ENCODE peak calls at places on chromosomes 4 and X, in seven cellular contexts. R is GM12878, F is H1, L is K562, V is HCT116, I is GM23338, D is HepG2. Y is an unnamed sample. For H3K4me1, the result is how much of the 10 kb centered on the place peaks cover.

GRCh38 chrX:122475306-122475705 is 708.8 kb upstream of the GRIA3 start:
- DNase-seq in R (no peak), L (no peak), V (no peak), I (no peak), D (no peak), F (no peak), Y (no peak)

GRCh38 chrX:41526268-41526667 is 79.1 kb downstream of the NYX start:
- DNase-seq in D (no peak), L (no peak), V (no peak), I (no peak), R (no peak), F (no peak), Y (no peak)

GRCh38 chrX:56233682-56234081 is 1.5 kb downstream of the KLF8 start:
- DNase-seq in L (no peak), I (peak), R (peak), V (peak), F (peak), D (no peak), Y (no peak)

GRCh38 chrX:13253223-13253622 is 66.6 kb downstream of the ATXN3L start:
- DNase-seq in R (peak), I (no peak), F (no peak), D (no peak), L (no peak), V (no peak), Y (no peak)

GRCh38 chr4:82890602-82890912 is 396 bp downstream of the SEC31A start:
- DNase-seq in I (no peak), L (no peak), D (no peak), R (no peak), V (no peak), F (no peak), Y (no peak)

GRCh38 chrX:103538728-103539127 is 19.4 kb upstream of the RAB40A start:
- DNase-seq in D (no peak), F (no peak), L (no peak), V (no peak), R (no peak), I (no peak), Y (no peak)

GRCh38 chr4:158299459-158300007 is 89.2 kb downstream of the TMEM144 start:
- DNase-seq in F (no peak), D (peak), L (peak), R (no peak), V (no peak), I (no peak), Y (peak)

GRCh38 chrX:113947548-113947947 is 636.3 kb upstream of the HTR2C start:
- DNase-seq in D (peak), I (peak), F (no peak), L (peak), V (peak), R (no peak), Y (no peak)

GRCh38 chrX:18616688-18617087 is 55.2 kb downstream of the RS1 start:
- DNase-seq in I (no peak), F (no peak), V (no peak), L (no peak), D (no peak), R (no peak), Y (no peak)

GRCh38 chr4:109009909-109010308 is 247.1 kb upstream of the ETNPPL start:
- DNase-seq in F (no peak), L (no peak), I (no peak), D (no peak), R (no peak), V (no peak), Y (no peak)

GRCh38 chr4:108301583-108302256 is 133.0 kb upstream of the LEF1 start:
- DNase-seq in I (no peak), D (no peak), L (no peak), F (no peak), R (no peak), V (no peak), Y (no peak)

GRCh38 chr4:151144329-151145072 is 45.1 kb downstream of the RPS3A start:
- DNase-seq in V (no peak), I (no peak), L (no peak), R (no peak), F (no peak), D (no peak), Y (no peak)

GRCh38 chr4:122746485-122746965 is 14.0 kb downstream of the BBS12 start:
- DNase-seq in I (peak), R (no peak), V (no peak), D (no peak), F (no peak), L (no peak), Y (no peak)

GRCh38 chr4:173325007-173325736 is 9.0 kb downstream of the HMGB2 start:
- DNase-seq in D (no peak), I (peak), R (no peak), V (no peak), F (no peak), L (no peak), Y (no peak)

GRCh38 chr4:145984563-145984962 is 45.9 kb upstream of the ZNF827 start:
- DNase-seq in R (no peak), V (no peak), D (no peak), L (no peak), F (no peak), I (peak), Y (no peak)

GRCh38 chr4:25523405-25523804 is 132.2 kb upstream of the SLC34A2 start:
- DNase-seq in V (no peak), I (no peak), D (peak), L (no peak), F (no peak), R (no peak), Y (no peak)

GRCh38 chr4:10929818-10930217 is 245.2 kb upstream of the CLNK start:
- DNase-seq in L (no peak), I (no peak), F (no peak), V (no peak), D (no peak), R (no peak), Y (no peak)
- TF ChIP-seq EZH2 in L (no peak), I (no peak), F (no peak), V (no peak), D (no peak), R (no peak), Y (no peak)

DNA sequence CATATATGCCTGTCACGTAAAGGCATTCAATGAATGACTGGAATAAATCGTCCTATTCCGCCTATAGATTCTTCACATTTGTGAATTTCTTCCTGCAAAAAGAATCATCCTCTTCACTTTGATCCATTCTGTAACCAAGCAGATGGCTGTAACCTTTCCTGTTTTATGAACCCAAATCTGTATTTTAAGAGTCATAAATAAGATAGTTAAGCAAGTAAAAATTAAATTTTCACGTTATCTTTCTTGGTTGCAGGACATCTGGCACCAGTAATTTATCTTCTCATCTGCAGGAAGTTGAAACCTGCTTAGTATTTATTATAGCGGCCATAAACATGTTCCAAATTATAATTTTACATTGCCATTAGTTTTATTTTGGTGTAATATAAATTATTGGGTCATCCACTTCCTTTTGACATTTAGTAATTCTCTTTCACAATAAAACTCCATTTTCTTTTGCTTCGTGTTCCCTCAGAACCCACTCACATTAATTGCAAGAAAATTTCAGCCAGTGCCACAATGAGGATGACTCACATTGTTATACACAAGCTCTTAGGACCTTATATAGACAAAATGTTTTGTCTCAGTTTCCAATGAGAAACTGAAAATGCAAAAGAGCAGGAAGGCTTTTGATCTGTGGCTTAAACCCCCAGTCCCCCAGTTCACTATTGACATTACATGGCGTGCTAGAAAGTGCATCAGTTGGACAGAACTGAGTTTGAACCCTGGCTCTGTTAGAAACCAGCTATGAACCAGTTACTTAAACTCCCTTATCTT is 51.1 kb downstream of the TMEM156 start:
- DNase-seq in D (peak), I (no peak), R (peak), V (no peak), L (no peak), F (no peak), Y (peak)
- TF ChIP-seq POLR2AphosphoS5 in D (no peak), I (no peak), R (no peak), V (no peak), L (no peak), F (no peak), Y (no peak)

DNA sequence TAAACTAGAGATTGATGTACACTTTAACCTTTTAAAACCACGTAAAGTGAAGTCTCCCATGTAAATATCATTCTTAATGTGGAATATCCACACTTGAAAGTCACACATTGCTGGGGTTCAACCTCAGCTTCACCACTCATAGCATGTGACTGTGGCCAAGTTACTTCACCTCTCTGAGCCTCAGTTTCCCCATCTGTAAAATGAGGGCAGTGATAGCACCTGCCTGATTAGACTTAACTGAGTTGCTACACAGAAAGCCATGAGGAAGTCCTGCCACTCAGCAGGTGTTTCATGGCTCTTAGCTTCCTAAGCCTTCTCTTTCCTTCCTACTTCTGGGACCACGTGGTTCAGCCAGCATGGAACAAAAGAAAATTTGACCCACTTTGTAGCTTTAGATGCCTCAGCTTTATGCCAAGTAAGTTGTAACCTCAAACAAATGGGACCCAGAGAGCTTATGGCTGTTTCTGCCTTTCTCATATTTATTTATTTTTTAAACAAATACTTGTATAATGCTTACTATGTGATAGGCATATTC is 277.3 kb upstream of the KLF3 start:
- DNase-seq in R (no peak), D (no peak), I (no peak), F (no peak), V (no peak), L (no peak), Y (no peak)
- H3K4me1 ChIP-seq in R (under half), D (half or more), I (under half), F (under half), V (under half), L (under half), Y (under half)

DNA sequence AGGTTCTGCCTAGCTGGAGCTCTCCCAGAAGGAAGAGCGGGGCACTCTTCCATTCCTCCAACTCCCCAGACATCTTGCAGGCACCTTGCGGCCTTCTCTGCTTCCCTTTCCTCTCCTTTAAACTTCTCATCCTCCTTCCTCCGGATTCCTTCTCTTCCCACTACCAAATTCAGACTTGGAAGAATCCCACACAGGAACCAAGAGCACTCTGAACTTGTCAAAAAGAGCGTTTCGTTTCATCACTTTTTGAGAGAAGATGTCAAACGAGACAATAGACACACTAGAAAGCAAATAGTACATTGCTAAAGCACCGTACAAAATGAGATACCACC is 512 bp upstream of the UCP1 start:
- DNase-seq in R (no peak), L (no peak), D (no peak), I (no peak), F (no peak), V (no peak), Y (no peak)
- TF ChIP-seq EZH2 in R (no peak), L (no peak), D (peak), I (peak), F (peak), V (no peak), Y (no peak)

DNA sequence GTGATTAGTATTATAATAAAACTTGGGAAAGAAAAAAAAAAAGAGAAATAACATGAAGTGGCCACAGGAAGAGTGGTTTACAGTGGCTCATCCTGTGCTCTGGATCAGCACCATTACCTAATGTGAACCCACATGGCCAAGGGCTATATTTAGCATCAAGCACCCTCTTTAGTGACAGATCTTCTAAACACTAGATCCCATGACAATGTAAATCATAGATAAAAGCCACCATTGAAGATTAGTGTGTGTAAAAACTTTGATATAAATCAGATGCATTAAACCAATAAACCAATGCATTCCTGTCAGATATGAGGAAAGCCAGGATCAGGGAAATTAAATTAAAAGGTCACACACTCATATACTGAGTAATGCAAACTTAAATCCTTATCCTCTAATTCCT is 400.6 kb upstream of the MAGEB18 start:
- DNase-seq in R (no peak), F (no peak), D (no peak), L (no peak), V (no peak), I (no peak), Y (no peak)
- TF ChIP-seq POLR2AphosphoS5 in R (no peak), F (no peak), D (no peak), L (no peak), V (no peak), I (no peak), Y (no peak)

GRCh38 chr4:6275351-6275750 is 5.7 kb downstream of the WFS1 start:
- DNase-seq in I (no peak), L (no peak), F (no peak), V (no peak), R (no peak), D (no peak), Y (no peak)
- H3K4me1 ChIP-seq in I (under half), L (under half), F (under half), V (under half), R (under half), D (half or more), Y (under half)